ENCODE peak calls at places on chromosome 1, in nine cellular contexts. One of them, this sample, is unnamed.

GRCh38 chr1:50527249-50527986 is 104.2 kb upstream of the DMRTA2 start:
- DNase-seq in sigmoid colon: no peak
- DNase-seq in omental fat pad: no peak
- DNase-seq in body of pancreas: no peak
- DNase-seq in progenitor cell of endocrine pancreas: no peak
- DNase-seq in AG04450: no peak
- DNase-seq in AG09319: no peak
- DNase-seq in mucosa of descending colon: no peak
- DNase-seq in B cell: no peak
- DNase-seq in this sample: no peak

GRCh38 chr1:228867951-228868730 is 132.9 kb downstream of the RHOU start:
- DNase-seq in AG04450: no peak
- DNase-seq in body of pancreas: no peak
- DNase-seq in AG09319: no peak
- DNase-seq in sigmoid colon: no peak
- DNase-seq in mucosa of descending colon: peak
- DNase-seq in omental fat pad: no peak
- DNase-seq in B cell: no peak
- DNase-seq in progenitor cell of endocrine pancreas: no peak
- DNase-seq in this sample: no peak

GRCh38 chr1:170661646-170662411 is 2.1 kb upstream of the PRRX1 start:
- DNase-seq in B cell: no peak
- DNase-seq in AG04450: no peak
- DNase-seq in progenitor cell of endocrine pancreas: no peak
- DNase-seq in body of pancreas: no peak
- DNase-seq in sigmoid colon: no peak
- DNase-seq in omental fat pad: no peak
- DNase-seq in mucosa of descending colon: no peak
- DNase-seq in AG09319: no peak
- DNase-seq in this sample: no peak

GRCh38 chr1:224996266-224996665 is 66.8 kb downstream of the DNAH14 start:
- DNase-seq in AG04450: no peak
- DNase-seq in mucosa of descending colon: no peak
- DNase-seq in sigmoid colon: no peak
- DNase-seq in body of pancreas: no peak
- DNase-seq in omental fat pad: no peak
- DNase-seq in AG09319: no peak
- DNase-seq in progenitor cell of endocrine pancreas: no peak
- DNase-seq in B cell: no peak
- DNase-seq in this sample: no peak

GRCh38 chr1:19689131-19689757 is 24.6 kb downstream of the HTR6 start:
- DNase-seq in B cell: no peak
- DNase-seq in mucosa of descending colon: no peak
- DNase-seq in AG04450: no peak
- DNase-seq in omental fat pad: no peak
- DNase-seq in progenitor cell of endocrine pancreas: no peak
- DNase-seq in AG09319: no peak
- DNase-seq in sigmoid colon: no peak
- DNase-seq in body of pancreas: no peak
- DNase-seq in this sample: no peak

GRCh38 chr1:54965624-54966340 is 14.6 kb upstream of the TMEM61 start:
- DNase-seq in body of pancreas: peak
- DNase-seq in mucosa of descending colon: peak
- DNase-seq in B cell: peak
- DNase-seq in sigmoid colon: peak
- DNase-seq in progenitor cell of endocrine pancreas: no peak
- DNase-seq in omental fat pad: no peak
- DNase-seq in AG09319: no peak
- DNase-seq in AG04450: no peak
- DNase-seq in this sample: peak

GRCh38 chr1:160777486-160778089 is 18.4 kb upstream of the LY9 start:
- DNase-seq in omental fat pad: no peak
- DNase-seq in sigmoid colon: no peak
- DNase-seq in AG04450: no peak
- DNase-seq in AG09319: no peak
- DNase-seq in B cell: peak
- DNase-seq in progenitor cell of endocrine pancreas: no peak
- DNase-seq in body of pancreas: peak
- DNase-seq in mucosa of descending colon: peak
- DNase-seq in this sample: peak

GRCh38 chr1:165397945-165398344 is 41.4 kb upstream of the LMX1A start:
- DNase-seq in body of pancreas: no peak
- DNase-seq in progenitor cell of endocrine pancreas: no peak
- DNase-seq in AG09319: peak
- DNase-seq in B cell: no peak
- DNase-seq in AG04450: no peak
- DNase-seq in omental fat pad: no peak
- DNase-seq in sigmoid colon: no peak
- DNase-seq in mucosa of descending colon: no peak
- DNase-seq in this sample: peak

GRCh38 chr1:230632273-230632873 is 9.9 kb upstream of the COG2 start:
- DNase-seq in progenitor cell of endocrine pancreas: no peak
- DNase-seq in B cell: no peak
- DNase-seq in sigmoid colon: no peak
- DNase-seq in AG04450: no peak
- DNase-seq in body of pancreas: no peak
- DNase-seq in omental fat pad: no peak
- DNase-seq in mucosa of descending colon: peak
- DNase-seq in AG09319: no peak
- DNase-seq in this sample: peak

GRCh38 chr1:179816196-179816960 is 61.2 kb downstream of the TOR1AIP2 start:
- DNase-seq in progenitor cell of endocrine pancreas: no peak
- DNase-seq in omental fat pad: no peak
- DNase-seq in body of pancreas: no peak
- DNase-seq in B cell: no peak
- DNase-seq in AG04450: no peak
- DNase-seq in AG09319: no peak
- DNase-seq in sigmoid colon: peak
- DNase-seq in mucosa of descending colon: no peak
- DNase-seq in this sample: no peak

GRCh38 chr1:119626841-119627240 is 21.2 kb downstream of the ZNF697 start:
- DNase-seq in AG09319: no peak
- DNase-seq in AG04450: no peak
- DNase-seq in sigmoid colon: peak
- DNase-seq in B cell: no peak
- DNase-seq in progenitor cell of endocrine pancreas: no peak
- DNase-seq in omental fat pad: no peak
- DNase-seq in mucosa of descending colon: no peak
- DNase-seq in body of pancreas: no peak
- DNase-seq in this sample: no peak

GRCh38 chr1:165144757-165145397 is 211.6 kb downstream of the LMX1A start:
- DNase-seq in progenitor cell of endocrine pancreas: peak
- DNase-seq in AG09319: peak
- DNase-seq in body of pancreas: peak
- DNase-seq in mucosa of descending colon: peak
- DNase-seq in B cell: peak
- DNase-seq in omental fat pad: peak
- DNase-seq in sigmoid colon: no peak
- DNase-seq in AG04450: peak
- DNase-seq in this sample: peak

DNA sequence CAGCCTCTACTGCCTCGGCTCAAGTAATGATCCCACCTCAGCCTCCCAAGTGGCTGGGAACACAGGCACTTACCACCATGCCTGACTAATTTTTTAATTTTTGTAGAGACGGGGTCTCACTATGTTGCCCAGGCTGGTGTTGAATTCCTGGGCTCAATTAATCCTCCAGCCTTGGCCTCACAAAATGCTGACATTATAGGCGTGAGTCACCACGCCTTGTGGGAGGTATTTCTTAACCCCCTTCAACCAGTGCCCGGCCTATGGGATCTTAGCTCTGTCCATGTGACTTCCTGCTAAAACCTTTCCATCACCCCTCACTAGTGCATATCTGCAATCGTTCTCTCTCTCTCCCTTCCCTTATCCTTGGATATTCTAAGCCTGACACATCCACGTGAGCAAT is 86.4 kb downstream of the FOXD2 start:
- DNase-seq in B cell: no peak
- DNase-seq in omental fat pad: no peak
- DNase-seq in sigmoid colon: no peak
- DNase-seq in body of pancreas: no peak
- DNase-seq in AG09319: no peak
- DNase-seq in mucosa of descending colon: no peak
- DNase-seq in progenitor cell of endocrine pancreas: no peak
- DNase-seq in AG04450: no peak
- DNase-seq in this sample: no peak
- TF ChIP-seq CTCF in B cell: no peak
- TF ChIP-seq CTCF in omental fat pad: no peak
- TF ChIP-seq CTCF in sigmoid colon: no peak
- TF ChIP-seq CTCF in body of pancreas: no peak
- TF ChIP-seq CTCF in AG09319: no peak
- TF ChIP-seq CTCF in mucosa of descending colon: no peak
- TF ChIP-seq CTCF in progenitor cell of endocrine pancreas: no peak
- TF ChIP-seq CTCF in AG04450: no peak
- TF ChIP-seq CTCF in this sample: no peak

DNA sequence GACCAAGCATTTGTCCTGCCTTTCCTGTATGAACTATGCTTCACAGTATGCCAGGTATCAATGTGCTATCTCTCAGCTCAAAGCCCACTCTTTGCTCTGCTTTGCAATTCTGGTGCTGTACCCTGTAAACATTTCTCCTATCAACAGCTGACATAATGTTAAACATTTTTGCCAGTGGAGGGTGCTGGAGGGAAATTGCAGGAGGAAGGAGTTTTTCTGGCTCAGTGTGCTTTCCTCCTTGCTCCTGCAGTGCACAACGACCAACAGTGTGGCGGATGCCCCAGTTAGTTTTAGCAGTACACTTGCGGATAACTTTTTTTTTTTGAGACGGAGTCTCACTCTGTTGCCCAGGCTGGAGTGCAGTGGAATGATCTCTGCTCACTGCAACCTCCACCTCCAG is 67.1 kb upstream of the PTGFRN start:
- DNase-seq in mucosa of descending colon: no peak
- DNase-seq in progenitor cell of endocrine pancreas: no peak
- DNase-seq in omental fat pad: no peak
- DNase-seq in body of pancreas: no peak
- DNase-seq in B cell: no peak
- DNase-seq in AG09319: no peak
- DNase-seq in sigmoid colon: no peak
- DNase-seq in AG04450: no peak
- DNase-seq in this sample: no peak
- TF ChIP-seq CTCF in mucosa of descending colon: no peak
- TF ChIP-seq CTCF in progenitor cell of endocrine pancreas: no peak
- TF ChIP-seq CTCF in omental fat pad: no peak
- TF ChIP-seq CTCF in body of pancreas: peak
- TF ChIP-seq CTCF in B cell: no peak
- TF ChIP-seq CTCF in AG09319: peak
- TF ChIP-seq CTCF in sigmoid colon: no peak
- TF ChIP-seq CTCF in AG04450: no peak
- TF ChIP-seq CTCF in this sample: no peak

GRCh38 chr1:41321277-41321676 is 40.0 kb upstream of the FOXO6 start:
- DNase-seq in progenitor cell of endocrine pancreas: no peak
- DNase-seq in body of pancreas: no peak
- DNase-seq in AG09319: no peak
- DNase-seq in B cell: no peak
- DNase-seq in AG04450: no peak
- DNase-seq in omental fat pad: no peak
- DNase-seq in sigmoid colon: no peak
- DNase-seq in mucosa of descending colon: no peak
- DNase-seq in this sample: no peak

GRCh38 chr1:41322101-41322661 is 39.1 kb upstream of the FOXO6 start:
- DNase-seq in body of pancreas: no peak
- DNase-seq in B cell: no peak
- DNase-seq in omental fat pad: no peak
- DNase-seq in AG09319: no peak
- DNase-seq in progenitor cell of endocrine pancreas: no peak
- DNase-seq in sigmoid colon: no peak
- DNase-seq in AG04450: no peak
- DNase-seq in mucosa of descending colon: no peak
- DNase-seq in this sample: no peak

GRCh38 chr1:41323243-41323642 is 38.0 kb upstream of the FOXO6 start:
- DNase-seq in sigmoid colon: no peak
- DNase-seq in B cell: no peak
- DNase-seq in mucosa of descending colon: no peak
- DNase-seq in body of pancreas: no peak
- DNase-seq in AG09319: no peak
- DNase-seq in progenitor cell of endocrine pancreas: no peak
- DNase-seq in AG04450: no peak
- DNase-seq in omental fat pad: no peak
- DNase-seq in this sample: no peak

GRCh38 chr1:41320860-41321259 is 40.4 kb upstream of the FOXO6 start:
- DNase-seq in body of pancreas: no peak
- DNase-seq in sigmoid colon: no peak
- DNase-seq in AG04450: no peak
- DNase-seq in B cell: no peak
- DNase-seq in AG09319: no peak
- DNase-seq in omental fat pad: no peak
- DNase-seq in mucosa of descending colon: no peak
- DNase-seq in progenitor cell of endocrine pancreas: no peak
- DNase-seq in this sample: no peak

DNA sequence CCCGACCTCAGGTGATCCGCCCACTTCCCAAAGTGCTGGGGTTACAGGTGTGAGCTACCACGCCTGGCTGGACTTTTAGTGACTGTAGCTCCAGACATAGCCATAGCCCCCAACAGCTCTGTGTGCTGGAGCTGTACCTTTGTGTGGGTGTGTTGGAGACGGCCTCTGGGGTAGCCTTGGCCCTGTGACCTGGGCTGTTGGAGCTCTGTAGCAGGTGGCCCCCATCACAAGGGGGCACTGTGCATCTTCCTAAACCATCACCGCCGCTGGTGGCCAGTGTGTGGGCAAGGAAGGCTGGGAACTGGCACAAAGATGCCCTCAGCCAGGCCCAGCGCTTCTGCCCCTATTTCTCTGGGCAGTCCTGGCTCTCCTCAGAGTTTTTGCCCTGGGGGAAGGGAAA is 38.4 kb upstream of the FOXO6 start:
- DNase-seq in B cell: peak
- DNase-seq in AG04450: no peak
- DNase-seq in body of pancreas: no peak
- DNase-seq in progenitor cell of endocrine pancreas: no peak
- DNase-seq in AG09319: no peak
- DNase-seq in sigmoid colon: no peak
- DNase-seq in mucosa of descending colon: peak
- DNase-seq in omental fat pad: no peak
- DNase-seq in this sample: peak
- TF ChIP-seq CTCF in B cell: no peak
- TF ChIP-seq CTCF in AG04450: peak
- TF ChIP-seq CTCF in body of pancreas: no peak
- TF ChIP-seq CTCF in progenitor cell of endocrine pancreas: peak
- TF ChIP-seq CTCF in AG09319: peak
- TF ChIP-seq CTCF in sigmoid colon: peak
- TF ChIP-seq CTCF in mucosa of descending colon: peak
- TF ChIP-seq CTCF in omental fat pad: no peak
- TF ChIP-seq CTCF in this sample: peak

GRCh38 chr1:17849216-17849615 is 94.1 kb downstream of the ACTL8 start:
- DNase-seq in AG04450: no peak
- DNase-seq in AG09319: no peak
- DNase-seq in body of pancreas: no peak
- DNase-seq in sigmoid colon: no peak
- DNase-seq in mucosa of descending colon: no peak
- DNase-seq in progenitor cell of endocrine pancreas: no peak
- DNase-seq in B cell: no peak
- DNase-seq in omental fat pad: no peak
- DNase-seq in this sample: no peak
- TF ChIP-seq CTCF in AG04450: peak
- TF ChIP-seq CTCF in AG09319: peak
- TF ChIP-seq CTCF in body of pancreas: no peak
- TF ChIP-seq CTCF in sigmoid colon: no peak
- TF ChIP-seq CTCF in mucosa of descending colon: no peak
- TF ChIP-seq CTCF in progenitor cell of endocrine pancreas: no peak
- TF ChIP-seq CTCF in B cell: no peak
- TF ChIP-seq CTCF in omental fat pad: no peak
- TF ChIP-seq CTCF in this sample: no peak

GRCh38 chr1:145849356-145850165 is 4.1 kb downstream of the NUDT17 start:
- DNase-seq in progenitor cell of endocrine pancreas: no peak
- DNase-seq in sigmoid colon: no peak
- DNase-seq in AG09319: no peak
- DNase-seq in omental fat pad: no peak
- DNase-seq in mucosa of descending colon: no peak
- DNase-seq in AG04450: no peak
- DNase-seq in body of pancreas: no peak
- DNase-seq in B cell: no peak
- DNase-seq in this sample: no peak
- TF ChIP-seq CTCF in progenitor cell of endocrine pancreas: peak
- TF ChIP-seq CTCF in sigmoid colon: no peak
- TF ChIP-seq CTCF in AG09319: peak
- TF ChIP-seq CTCF in omental fat pad: no peak
- TF ChIP-seq CTCF in mucosa of descending colon: no peak
- TF ChIP-seq CTCF in AG04450: peak
- TF ChIP-seq CTCF in body of pancreas: no peak
- TF ChIP-seq CTCF in B cell: peak
- TF ChIP-seq CTCF in this sample: peak